ENCODE peak calls at places on chromosomes 2 and 18, in nine cellular contexts. P is uterus, J is right cardiac atrium, H is tibial artery, T is astrocyte, S is A673, G is transverse colon, E is Panc1, A is heart left ventricle. U is an unnamed sample. For H3K4me1 and H3K27me3, the result is how much of the 10 kb centered on the place peaks cover.

GRCh38 chr18:47883771-47884413 is 46.6 kb downstream of the SMAD2 start:
- DNase-seq in S (peak), A (peak), P (no peak), H (no peak), G (no peak), T (peak), J (no peak), E (no peak), U (no peak)

GRCh38 chr2:218396688-218397501 is 2.8 kb upstream of the CTDSP1 start:
- DNase-seq in J (peak), H (peak), S (peak), T (peak), G (peak), A (peak), P (peak), E (no peak), U (peak)

GRCh38 chr18:56226025-56226424 is 412.4 kb downstream of the TXNL1 start:
- DNase-seq in J (no peak), T (no peak), P (no peak), G (no peak), A (no peak), H (no peak), E (no peak), S (no peak), U (no peak)

GRCh38 chr18:55096261-55097026 is 137.2 kb upstream of the CCDC68 start:
- DNase-seq in A (peak), S (peak), T (peak), H (no peak), E (no peak), G (peak), P (peak), J (peak), U (no peak)

GRCh38 chr2:70043252-70043875 is 43.9 kb upstream of the PCBP1 start:
- DNase-seq in P (no peak), E (no peak), A (peak), S (no peak), J (peak), T (no peak), H (no peak), G (peak), U (no peak)

GRCh38 chr2:20352230-20353216 is 1.9 kb upstream of the PUM2 start:
- DNase-seq in T (no peak), P (no peak), S (no peak), E (no peak), A (no peak), G (no peak), J (no peak), H (no peak), U (no peak)

GRCh38 chr2:107595749-107596148 is 230.9 kb upstream of the RGPD4 start:
- DNase-seq in H (no peak), J (no peak), S (no peak), A (no peak), E (no peak), T (peak), G (no peak), P (no peak), U (no peak)

GRCh38 chr2:37713258-37713700 is 41.8 kb upstream of the CDC42EP3 start:
- DNase-seq in T (peak), J (no peak), H (no peak), A (no peak), G (no peak), P (no peak), E (no peak), S (no peak), U (no peak)

GRCh38 chr18:53254265-53254664 is 914.3 kb downstream of the DCC start:
- DNase-seq in H (no peak), S (no peak), P (no peak), J (no peak), E (no peak), A (no peak), T (no peak), G (no peak), U (no peak)

GRCh38 chr2:42796427-42797248 is 4.3 kb upstream of the HAAO start:
- DNase-seq in J (no peak), G (no peak), H (no peak), T (no peak), S (no peak), P (no peak), A (no peak), E (no peak), U (no peak)

GRCh38 chr2:73828818-73829570 is at the start of gene STAMBP:
- DNase-seq in H (peak), E (peak), T (peak), S (peak), G (peak), J (peak), A (peak), P (peak), U (peak)
- H3K4me1 ChIP-seq in H (under half), E (under half), T (under half), S (under half), G (under half), J (under half), A (under half), P (under half), U (under half)

GRCh38 chr2:241445426-241445825 is 63.0 kb downstream of the STK25 start:
- DNase-seq in J (no peak), S (no peak), P (no peak), E (no peak), A (no peak), G (no peak), T (no peak), H (no peak), U (no peak)
- H3K27me3 ChIP-seq in J (under half), S (under half), P (under half), E (under half), A (under half), G (under half), T (under half), H (under half), U (under half)

GRCh38 chr2:128372621-128373341 is 54.1 kb upstream of the HS6ST1 start:
- DNase-seq in A (no peak), H (peak), S (no peak), E (no peak), T (no peak), J (no peak), G (no peak), P (peak), U (no peak)
- H3K4me1 ChIP-seq in A (under half), H (under half), S (under half), E (under half), T (under half), J (under half), G (under half), P (under half), U (under half)

DNA sequence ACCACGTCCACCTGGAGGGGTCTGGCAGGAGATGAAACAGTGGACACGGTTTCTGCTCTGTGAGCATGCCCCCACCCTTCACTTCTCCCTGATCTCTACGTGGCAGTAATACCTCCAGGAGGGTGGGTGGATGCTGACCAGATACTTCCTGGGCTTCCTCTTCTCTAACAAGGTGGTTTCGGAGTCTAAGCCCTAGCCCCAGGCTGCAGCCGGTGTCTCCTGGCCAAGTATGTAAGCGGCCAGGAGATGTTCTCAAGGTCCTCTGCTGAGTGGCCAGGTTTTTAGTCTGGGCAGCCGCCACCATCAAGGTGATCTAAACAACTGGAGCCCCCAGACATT is 101.8 kb upstream of the ASB18 start:
- DNase-seq in H (no peak), G (no peak), J (no peak), P (no peak), S (no peak), T (no peak), E (no peak), A (no peak), U (no peak)
- H3K27me3 ChIP-seq in H (under half), G (under half), J (under half), P (under half), S (half or more), T (under half), E (under half), A (under half), U (under half)

GRCh38 chr2:134247679-134248078 is 6.2 kb upstream of the MGAT5 start:
- DNase-seq in T (no peak), H (no peak), E (no peak), G (no peak), P (no peak), J (no peak), A (no peak), S (no peak), U (no peak)
- H3K4me1 ChIP-seq in T (under half), H (under half), E (under half), G (under half), P (under half), J (under half), A (under half), S (under half), U (half or more)

GRCh38 chr18:37546023-37546537 is 19.5 kb downstream of the CELF4 start:
- DNase-seq in E (no peak), S (no peak), T (no peak), P (no peak), H (no peak), G (no peak), A (no peak), J (no peak), U (no peak)

GRCh38 chr18:37548679-37549289 is 16.8 kb downstream of the CELF4 start:
- DNase-seq in P (no peak), H (no peak), G (no peak), J (no peak), T (no peak), S (no peak), E (no peak), A (no peak), U (no peak)

GRCh38 chr18:37545461-37545860 is 20.1 kb downstream of the CELF4 start:
- DNase-seq in T (no peak), S (no peak), H (no peak), G (no peak), E (no peak), J (no peak), A (no peak), P (no peak), U (no peak)

GRCh38 chr18:37546651-37547050 is 18.9 kb downstream of the CELF4 start:
- DNase-seq in S (no peak), P (no peak), H (no peak), T (no peak), G (no peak), A (no peak), E (no peak), J (no peak), U (no peak)

GRCh38 chr18:37547196-37547595 is 18.4 kb downstream of the CELF4 start:
- DNase-seq in E (no peak), G (no peak), A (no peak), P (no peak), S (no peak), T (no peak), J (no peak), H (no peak), U (no peak)
- H3K27me3 ChIP-seq in E (under half), G (under half), A (under half), P (under half), S (half or more), T (under half), J (under half), H (under half), U (half or more)

GRCh38 chr2:174580951-174581350 is 16.7 kb downstream of the WIPF1 start:
- DNase-seq in G (no peak), H (no peak), J (no peak), A (no peak), P (no peak), S (no peak), E (no peak), T (no peak), U (no peak)
- H3K4me1 ChIP-seq in G (under half), H (under half), J (under half), A (under half), P (under half), S (under half), E (under half), T (under half), U (under half)

U was measured in left ventricle myocardium inferior.